ENCODE peak calls at places on chromosomes 7 and 10, in seven cellular contexts. One of them, this sample, is unnamed. For H3K4me1, the result is how much of the 10 kb centered on the place peaks cover.

GRCh38 chr7:121002-121401 is 71.4 kb upstream of the FAM20C start:
- DNase-seq in lower lobe of right lung: no peak
- DNase-seq in ovary: no peak
- DNase-seq in fibroblast of lung: no peak
- DNase-seq in Peyer's patch: no peak
- DNase-seq in lung: no peak
- DNase-seq in mesenchymal stem cell: no peak
- DNase-seq in this sample: no peak

GRCh38 chr10:19054289-19054688 is 5.7 kb downstream of the MALRD1 start:
- DNase-seq in lower lobe of right lung: no peak
- DNase-seq in ovary: no peak
- DNase-seq in fibroblast of lung: no peak
- DNase-seq in Peyer's patch: no peak
- DNase-seq in lung: no peak
- DNase-seq in mesenchymal stem cell: no peak
- DNase-seq in this sample: no peak

GRCh38 chr10:130495116-130495862 is 359.1 kb downstream of the GLRX3 start:
- DNase-seq in lower lobe of right lung: no peak
- DNase-seq in ovary: no peak
- DNase-seq in fibroblast of lung: no peak
- DNase-seq in Peyer's patch: no peak
- DNase-seq in lung: no peak
- DNase-seq in mesenchymal stem cell: no peak
- DNase-seq in this sample: no peak

GRCh38 chr10:119030421-119031250 is 1.1 kb downstream of the NANOS1 start:
- DNase-seq in lower lobe of right lung: peak
- DNase-seq in ovary: no peak
- DNase-seq in fibroblast of lung: peak
- DNase-seq in Peyer's patch: peak
- DNase-seq in lung: peak
- DNase-seq in mesenchymal stem cell: peak
- DNase-seq in this sample: peak

GRCh38 chr10:71032887-71033286 is 144.5 kb upstream of the PCBD1 start:
- DNase-seq in lower lobe of right lung: no peak
- DNase-seq in ovary: no peak
- DNase-seq in fibroblast of lung: no peak
- DNase-seq in Peyer's patch: no peak
- DNase-seq in lung: no peak
- DNase-seq in mesenchymal stem cell: no peak
- DNase-seq in this sample: no peak

GRCh38 chr10:15486404-15486803 is 115.3 kb upstream of the FAM171A1 start:
- DNase-seq in lower lobe of right lung: no peak
- DNase-seq in ovary: no peak
- DNase-seq in fibroblast of lung: peak
- DNase-seq in Peyer's patch: no peak
- DNase-seq in lung: no peak
- DNase-seq in mesenchymal stem cell: peak
- DNase-seq in this sample: peak

GRCh38 chr7:123259759-123260158 is 60.0 kb upstream of the SLC13A1 start:
- DNase-seq in lower lobe of right lung: no peak
- DNase-seq in ovary: no peak
- DNase-seq in fibroblast of lung: no peak
- DNase-seq in Peyer's patch: no peak
- DNase-seq in lung: no peak
- DNase-seq in mesenchymal stem cell: no peak
- DNase-seq in this sample: no peak

GRCh38 chr7:44132039-44132438 is 8.7 kb upstream of the POLD2 start:
- DNase-seq in lower lobe of right lung: no peak
- DNase-seq in ovary: no peak
- DNase-seq in fibroblast of lung: no peak
- DNase-seq in Peyer's patch: no peak
- DNase-seq in lung: no peak
- DNase-seq in mesenchymal stem cell: peak
- DNase-seq in this sample: no peak

GRCh38 chr10:6074489-6075301 is 12.5 kb upstream of the IL2RA start:
- DNase-seq in lower lobe of right lung: no peak
- DNase-seq in ovary: no peak
- DNase-seq in fibroblast of lung: peak
- DNase-seq in Peyer's patch: no peak
- DNase-seq in lung: no peak
- DNase-seq in mesenchymal stem cell: no peak
- DNase-seq in this sample: peak

GRCh38 chr7:107998660-107999480 is 4.1 kb downstream of the LAMB1 start:
- DNase-seq in lower lobe of right lung: no peak
- DNase-seq in ovary: no peak
- DNase-seq in fibroblast of lung: peak
- DNase-seq in Peyer's patch: no peak
- DNase-seq in lung: no peak
- DNase-seq in mesenchymal stem cell: no peak
- DNase-seq in this sample: no peak

GRCh38 chr7:30225863-30226361 is 58.5 kb upstream of the ZNRF2 start:
- DNase-seq in lower lobe of right lung: peak
- DNase-seq in ovary: peak
- DNase-seq in fibroblast of lung: peak
- DNase-seq in Peyer's patch: no peak
- DNase-seq in lung: peak
- DNase-seq in mesenchymal stem cell: peak
- DNase-seq in this sample: peak

GRCh38 chr7:13198741-13199140 is 511.3 kb downstream of the ARL4A start:
- DNase-seq in lower lobe of right lung: no peak
- DNase-seq in ovary: no peak
- DNase-seq in fibroblast of lung: peak
- DNase-seq in Peyer's patch: no peak
- DNase-seq in lung: no peak
- DNase-seq in mesenchymal stem cell: peak
- DNase-seq in this sample: peak

GRCh38 chr7:77565917-77566316 is 28.8 kb downstream of the PTPN12 start:
- DNase-seq in lower lobe of right lung: no peak
- DNase-seq in ovary: no peak
- DNase-seq in fibroblast of lung: peak
- DNase-seq in Peyer's patch: no peak
- DNase-seq in lung: no peak
- DNase-seq in mesenchymal stem cell: peak
- DNase-seq in this sample: peak

GRCh38 chr7:14836571-14837189 is 65.9 kb downstream of the DGKB start:
- DNase-seq in lower lobe of right lung: no peak
- DNase-seq in ovary: no peak
- DNase-seq in fibroblast of lung: peak
- DNase-seq in Peyer's patch: no peak
- DNase-seq in lung: no peak
- DNase-seq in mesenchymal stem cell: peak
- DNase-seq in this sample: peak

GRCh38 chr7:155252958-155253501 is 44.6 kb upstream of the INSIG1 start:
- DNase-seq in lower lobe of right lung: no peak
- DNase-seq in ovary: no peak
- DNase-seq in fibroblast of lung: no peak
- DNase-seq in Peyer's patch: peak
- DNase-seq in lung: no peak
- DNase-seq in mesenchymal stem cell: no peak
- DNase-seq in this sample: no peak

GRCh38 chr7:126501617-126502016 is 751.1 kb downstream of the GRM8 start:
- DNase-seq in lower lobe of right lung: no peak
- DNase-seq in ovary: no peak
- DNase-seq in fibroblast of lung: no peak
- DNase-seq in Peyer's patch: no peak
- DNase-seq in lung: no peak
- DNase-seq in mesenchymal stem cell: no peak
- DNase-seq in this sample: no peak

GRCh38 chr7:5595545-5596045 is 172.0 kb upstream of the TNRC18 start:
- DNase-seq in lower lobe of right lung: no peak
- DNase-seq in ovary: no peak
- DNase-seq in fibroblast of lung: peak
- DNase-seq in Peyer's patch: no peak
- DNase-seq in lung: no peak
- DNase-seq in mesenchymal stem cell: no peak
- DNase-seq in this sample: peak

GRCh38 chr10:108782411-108782810 is 1140.9 kb downstream of the XPNPEP1 start:
- DNase-seq in lower lobe of right lung: no peak
- DNase-seq in ovary: no peak
- DNase-seq in fibroblast of lung: peak
- DNase-seq in Peyer's patch: no peak
- DNase-seq in lung: no peak
- DNase-seq in mesenchymal stem cell: no peak
- DNase-seq in this sample: peak

GRCh38 chr7:343227-343822 is 53.4 kb downstream of the FOXL3 start:
- DNase-seq in lower lobe of right lung: no peak
- DNase-seq in ovary: no peak
- DNase-seq in fibroblast of lung: no peak
- DNase-seq in Peyer's patch: no peak
- DNase-seq in lung: no peak
- DNase-seq in mesenchymal stem cell: no peak
- DNase-seq in this sample: no peak

GRCh38 chr10:3902054-3902808 is 117.2 kb upstream of the KLF6 start:
- DNase-seq in lower lobe of right lung: no peak
- DNase-seq in ovary: no peak
- DNase-seq in fibroblast of lung: peak
- DNase-seq in Peyer's patch: no peak
- DNase-seq in lung: no peak
- DNase-seq in mesenchymal stem cell: peak
- DNase-seq in this sample: peak

GRCh38 chr7:104509874-104510273 is 181.5 kb downstream of the LHFPL3 start:
- DNase-seq in lower lobe of right lung: no peak
- DNase-seq in ovary: no peak
- DNase-seq in fibroblast of lung: no peak
- DNase-seq in Peyer's patch: no peak
- DNase-seq in lung: no peak
- DNase-seq in mesenchymal stem cell: no peak
- DNase-seq in this sample: no peak

GRCh38 chr7:33276729-33277128 is 147.4 kb downstream of the BBS9 start:
- DNase-seq in lower lobe of right lung: no peak
- DNase-seq in ovary: no peak
- DNase-seq in fibroblast of lung: no peak
- DNase-seq in Peyer's patch: no peak
- DNase-seq in lung: no peak
- DNase-seq in mesenchymal stem cell: no peak
- DNase-seq in this sample: no peak

GRCh38 chr10:84360634-84361365 is 32.4 kb downstream of the CCSER2 start:
- DNase-seq in lower lobe of right lung: no peak
- DNase-seq in ovary: no peak
- DNase-seq in fibroblast of lung: peak
- DNase-seq in Peyer's patch: no peak
- DNase-seq in lung: no peak
- DNase-seq in mesenchymal stem cell: peak
- DNase-seq in this sample: peak
- H3K4me3 ChIP-seq in lower lobe of right lung: peak
- H3K4me3 ChIP-seq in ovary: peak
- H3K4me3 ChIP-seq in fibroblast of lung: peak
- H3K4me3 ChIP-seq in Peyer's patch: peak
- H3K4me3 ChIP-seq in lung: no peak
- H3K4me3 ChIP-seq in mesenchymal stem cell: no peak
- H3K4me3 ChIP-seq in this sample: peak

DNA sequence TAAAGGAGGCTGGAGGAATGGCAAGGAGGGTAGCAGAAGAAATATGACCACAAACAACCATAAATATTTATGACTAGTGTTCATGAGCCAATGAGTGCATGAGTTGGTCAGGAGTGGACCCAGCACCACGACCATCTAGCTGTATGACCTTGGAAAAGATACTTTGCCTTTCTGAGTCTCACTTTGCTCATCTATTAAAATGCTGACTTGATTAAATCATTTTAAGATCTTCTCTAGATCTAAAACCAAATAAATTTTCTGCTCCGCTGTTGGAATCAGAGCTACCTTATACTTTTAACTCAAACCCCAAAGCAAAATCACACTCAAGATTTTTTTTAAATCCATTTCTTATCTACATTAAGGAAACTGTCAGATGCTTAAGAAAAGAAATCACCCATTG is 207.0 kb downstream of the GPAM start:
- DNase-seq in lower lobe of right lung: no peak
- DNase-seq in ovary: no peak
- DNase-seq in fibroblast of lung: no peak
- DNase-seq in Peyer's patch: no peak
- DNase-seq in lung: no peak
- DNase-seq in mesenchymal stem cell: no peak
- DNase-seq in this sample: no peak
- H3K27ac ChIP-seq in lower lobe of right lung: no peak
- H3K27ac ChIP-seq in ovary: no peak
- H3K27ac ChIP-seq in fibroblast of lung: no peak
- H3K27ac ChIP-seq in Peyer's patch: no peak
- H3K27ac ChIP-seq in lung: no peak
- H3K27ac ChIP-seq in mesenchymal stem cell: no peak
- H3K27ac ChIP-seq in this sample: no peak

GRCh38 chr10:34766256-34766580 is 48.9 kb downstream of the PARD3 start:
- DNase-seq in lower lobe of right lung: no peak
- DNase-seq in ovary: no peak
- DNase-seq in fibroblast of lung: peak
- DNase-seq in Peyer's patch: no peak
- DNase-seq in lung: no peak
- DNase-seq in mesenchymal stem cell: no peak
- DNase-seq in this sample: peak

GRCh38 chr10:34764347-34764991 is 50.6 kb downstream of the PARD3 start:
- DNase-seq in lower lobe of right lung: no peak
- DNase-seq in ovary: no peak
- DNase-seq in fibroblast of lung: no peak
- DNase-seq in Peyer's patch: no peak
- DNase-seq in lung: no peak
- DNase-seq in mesenchymal stem cell: no peak
- DNase-seq in this sample: no peak

GRCh38 chr10:34768261-34768971 is 46.7 kb downstream of the PARD3 start:
- DNase-seq in lower lobe of right lung: peak
- DNase-seq in ovary: peak
- DNase-seq in fibroblast of lung: peak
- DNase-seq in Peyer's patch: peak
- DNase-seq in lung: peak
- DNase-seq in mesenchymal stem cell: no peak
- DNase-seq in this sample: peak

GRCh38 chr10:34768972-34769330 is 46.1 kb downstream of the PARD3 start:
- DNase-seq in lower lobe of right lung: no peak
- DNase-seq in ovary: no peak
- DNase-seq in fibroblast of lung: no peak
- DNase-seq in Peyer's patch: no peak
- DNase-seq in lung: no peak
- DNase-seq in mesenchymal stem cell: no peak
- DNase-seq in this sample: no peak

GRCh38 chr10:34766811-34767516 is 48.1 kb downstream of the PARD3 start:
- DNase-seq in lower lobe of right lung: no peak
- DNase-seq in ovary: no peak
- DNase-seq in fibroblast of lung: no peak
- DNase-seq in Peyer's patch: no peak
- DNase-seq in lung: no peak
- DNase-seq in mesenchymal stem cell: no peak
- DNase-seq in this sample: no peak
- H3K4me1 ChIP-seq in lower lobe of right lung: under half
- H3K4me1 ChIP-seq in ovary: under half
- H3K4me1 ChIP-seq in fibroblast of lung: under half
- H3K4me1 ChIP-seq in Peyer's patch: under half
- H3K4me1 ChIP-seq in lung: under half
- H3K4me1 ChIP-seq in mesenchymal stem cell: under half
- H3K4me1 ChIP-seq in this sample: under half

GRCh38 chr7:150341263-150342118 is at the start of gene RARRES2:
- DNase-seq in lower lobe of right lung: no peak
- DNase-seq in ovary: peak
- DNase-seq in fibroblast of lung: peak
- DNase-seq in Peyer's patch: peak
- DNase-seq in lung: peak
- DNase-seq in mesenchymal stem cell: peak
- DNase-seq in this sample: no peak
- H3K4me3 ChIP-seq in lower lobe of right lung: peak
- H3K4me3 ChIP-seq in ovary: peak
- H3K4me3 ChIP-seq in fibroblast of lung: peak
- H3K4me3 ChIP-seq in Peyer's patch: peak
- H3K4me3 ChIP-seq in lung: peak
- H3K4me3 ChIP-seq in mesenchymal stem cell: no peak
- H3K4me3 ChIP-seq in this sample: no peak

This sample was measured in astrocyte.